ENCODE peak calls at places on chromosomes 7 and 10, in nine cellular contexts. C is fibroblast of the aortic adventitia; N is PC-9; G is upper lobe of right lung; T is dorsolateral prefrontal cortex; E is naive thymus-derived CD4-positive, alpha-beta T cell; K is transverse colon; S is GM23248; X is tibial artery. B is an unnamed sample.

GRCh38 chr10:29102233-29102632 is 186.6 kb upstream of the LYZL1 start:
- DNase-seq in C (peak; percentile 27), N (peak; percentile 65), G (no peak), T (no peak), E (no peak), K (no peak), S (no peak), X (no peak), B (no peak)

GRCh38 chr7:82211333-82211732 is 232.2 kb downstream of the CACNA2D1 start:
- DNase-seq in C (no peak), N (no peak), G (no peak), T (no peak), E (no peak), K (no peak), S (no peak), X (no peak), B (no peak)

GRCh38 chr7:27129729-27130539 is 623 bp downstream of the HOXA4 start:
- DNase-seq in C (no peak), N (no peak), G (peak; percentile 65), T (no peak), E (no peak), K (peak; percentile 70), S (peak; percentile 74), X (no peak), B (peak; percentile 63)

GRCh38 chr10:76779163-76779820 is 858.3 kb downstream of the KCNMA1 start:
- DNase-seq in C (peak; percentile 50), N (no peak), G (no peak), T (no peak), E (no peak), K (no peak), S (peak; percentile 91), X (no peak), B (peak; percentile 65)

GRCh38 chr7:47513741-47514241 is 68.1 kb downstream of the TNS3 start:
- DNase-seq in C (peak; percentile 92), N (no peak), G (no peak), T (peak; percentile 44), E (no peak), K (no peak), S (peak; percentile 87), X (peak; percentile 24), B (peak; percentile 64)

GRCh38 chr10:84613336-84614021 is 285.1 kb downstream of the CCSER2 start:
- DNase-seq in C (peak; percentile 2), N (no peak), G (peak; percentile 71), T (peak; percentile 55), E (no peak), K (peak; percentile 18), S (peak; percentile 18), X (no peak), B (peak; percentile 13)

GRCh38 chr7:149879801-149880738 is 6.3 kb downstream of the ATP6V0E2 start:
- DNase-seq in C (no peak), N (no peak), G (no peak), T (no peak), E (no peak), K (no peak), S (no peak), X (no peak), B (no peak)

GRCh38 chr7:47536705-47537611 is 45.0 kb downstream of the TNS3 start:
- DNase-seq in C (peak; percentile 88), N (no peak), G (peak; percentile 81), T (peak; percentile 25), E (no peak), K (peak; percentile 59), S (peak; percentile 87), X (peak; percentile 73), B (no peak)

GRCh38 chr10:110460111-110460809 is 37.4 kb upstream of the DUSP5 start:
- DNase-seq in C (no peak), N (peak; percentile 90), G (no peak), T (no peak), E (peak; percentile 47), K (peak; percentile 42), S (peak; percentile 45), X (peak; percentile 23), B (peak; percentile 85)

GRCh38 chr7:27842851-27843250 is 102.9 kb downstream of the TAX1BP1 start:
- DNase-seq in C (no peak), N (no peak), G (no peak), T (no peak), E (no peak), K (no peak), S (no peak), X (no peak), B (no peak)

GRCh38 chr10:115939101-115939815 is 333.7 kb downstream of the GFRA1 start:
- DNase-seq in C (no peak), N (no peak), G (no peak), T (no peak), E (no peak), K (no peak), S (no peak), X (no peak), B (no peak)
- H3K4me3 ChIP-seq in C (no peak overlapping the region), N (no peak overlapping the region), G (no peak overlapping the region), T (no peak overlapping the region), E (no peak overlapping the region), K (no peak overlapping the region), S (no peak overlapping the region), X (no peak overlapping the region), B (no peak overlapping the region)

DNA sequence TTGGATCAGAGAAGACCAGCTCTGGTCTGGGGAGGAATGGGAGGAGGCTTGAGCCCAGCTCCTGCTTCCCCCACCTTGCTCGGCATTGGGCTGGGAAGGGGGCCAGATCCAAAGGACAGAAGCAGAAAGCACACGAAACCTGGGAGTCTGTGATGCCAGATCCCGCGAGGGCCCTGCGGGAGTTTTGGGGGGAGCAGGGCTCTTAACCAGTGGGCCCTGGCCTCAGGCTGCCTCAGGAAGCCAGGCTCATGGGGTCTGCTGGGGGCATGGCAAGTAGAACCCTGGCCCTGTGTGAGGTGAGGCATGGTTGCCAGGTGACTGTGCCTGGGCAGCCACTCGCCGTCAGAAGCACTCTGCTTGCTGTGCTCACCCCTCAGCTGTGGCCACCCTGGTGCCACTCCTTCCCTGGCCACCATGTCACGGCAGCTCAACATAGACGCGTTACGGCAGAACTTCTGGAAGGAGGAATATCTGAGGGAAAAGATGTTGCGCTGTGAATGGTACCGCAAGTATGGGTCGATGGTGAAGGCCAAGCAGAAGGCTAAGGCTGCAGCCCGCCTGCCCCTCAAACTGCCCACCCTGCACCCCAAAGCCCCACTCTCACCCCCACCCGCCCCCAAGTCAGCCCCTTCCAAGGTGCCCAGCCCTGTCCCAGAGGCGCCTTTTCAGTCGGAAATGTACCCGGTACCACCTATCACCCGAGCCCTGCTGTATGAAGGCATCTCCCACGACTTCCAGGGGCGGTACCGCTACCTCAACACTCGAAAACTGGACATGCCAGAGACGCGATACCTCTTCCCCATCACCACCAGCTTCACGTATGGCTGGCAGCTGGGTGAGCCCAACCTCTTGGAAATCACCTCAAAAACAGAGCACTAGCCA is 3.6 kb downstream of the ATP6V1F start:
- DNase-seq in C (no peak), N (no peak), G (no peak), T (no peak), E (no peak), K (no peak), S (no peak), X (no peak), B (no peak)
- H3K4me3 ChIP-seq in C (no peak overlapping the region), N (no peak overlapping the region), G (no peak overlapping the region), T (no peak overlapping the region), E (no peak overlapping the region), K (no peak overlapping the region), S (no peak overlapping the region), X (no peak overlapping the region), B (no peak overlapping the region)

GRCh38 chr7:11252011-11252607 is 278.4 kb downstream of the PHF14 start:
- DNase-seq in C (no peak), N (no peak), G (no peak), T (no peak), E (no peak), K (no peak), S (no peak), X (no peak), B (no peak)

GRCh38 chr7:11256501-11256900 is 282.8 kb downstream of the PHF14 start:
- DNase-seq in C (no peak), N (no peak), G (no peak), T (peak; percentile 35), E (no peak), K (no peak), S (no peak), X (no peak), B (no peak)

GRCh38 chr7:11247545-11247944 is 273.9 kb downstream of the PHF14 start:
- DNase-seq in C (no peak), N (no peak), G (no peak), T (no peak), E (no peak), K (no peak), S (no peak), X (no peak), B (no peak)

GRCh38 chr7:11252705-11253272 is 279.1 kb downstream of the PHF14 start:
- DNase-seq in C (peak; percentile 26), N (no peak), G (no peak), T (no peak), E (no peak), K (no peak), S (no peak), X (no peak), B (no peak)

DNA sequence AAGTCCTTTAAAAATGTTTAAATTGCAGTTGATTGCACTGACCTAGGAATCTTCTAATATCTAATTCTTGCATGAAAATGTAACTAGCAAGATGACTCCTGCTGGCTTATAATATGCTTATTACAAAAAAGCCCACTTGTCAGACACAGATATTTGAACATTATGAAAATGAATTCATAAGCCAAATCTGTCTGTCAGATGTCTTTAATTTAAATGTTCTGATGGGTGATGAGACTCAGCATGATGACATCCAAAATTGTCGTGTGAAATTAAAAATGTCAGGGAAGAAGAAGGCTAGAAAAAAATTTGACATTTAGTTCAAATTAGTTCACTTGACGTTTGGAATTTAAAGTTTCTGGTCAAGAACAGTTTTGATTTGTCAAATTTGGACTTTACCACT is 277.8 kb downstream of the PHF14 start:
- DNase-seq in C (no peak), N (no peak), G (no peak), T (no peak), E (no peak), K (no peak), S (no peak), X (no peak), B (no peak)
- H3K4me3 ChIP-seq in C (no peak overlapping the region), N (no peak overlapping the region), G (no peak overlapping the region), T (no peak overlapping the region), E (no peak overlapping the region), K (no peak overlapping the region), S (no peak overlapping the region), X (no peak overlapping the region), B (no peak overlapping the region)

GRCh38 chr7:56181010-56181409 is 64.8 kb upstream of the NUPR2 start:
- DNase-seq in C (no peak), N (no peak), G (no peak), T (no peak), E (no peak), K (no peak), S (no peak), X (no peak), B (no peak)

GRCh38 chr7:56174346-56175085 is 58.3 kb upstream of the NUPR2 start:
- DNase-seq in C (no peak), N (no peak), G (no peak), T (no peak), E (no peak), K (no peak), S (no peak), X (no peak), B (no peak)

GRCh38 chr7:56175086-56175760 is 59.0 kb upstream of the NUPR2 start:
- DNase-seq in C (no peak), N (no peak), G (peak; percentile 60), T (no peak), E (no peak), K (peak; percentile 11), S (peak; percentile 13), X (peak; percentile 21), B (peak; percentile 63)

DNA sequence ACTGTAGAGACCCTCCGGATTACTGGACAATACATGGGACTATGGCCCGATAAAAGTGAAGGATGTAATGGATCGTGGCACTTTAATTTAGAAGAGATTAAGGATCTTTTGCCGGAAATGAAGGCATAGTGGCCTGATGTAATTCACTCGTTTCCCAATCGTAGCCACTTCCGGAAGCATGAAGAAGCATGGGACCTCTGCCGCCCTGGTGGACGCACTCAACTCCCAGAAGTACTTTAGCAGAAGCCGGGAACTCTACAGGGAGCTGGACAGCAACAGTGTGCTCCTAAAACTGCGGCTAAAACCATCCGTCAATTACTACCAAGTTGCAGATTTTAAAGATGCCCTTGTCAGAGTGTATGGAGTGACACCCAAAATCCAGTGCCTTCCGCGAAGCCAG is 59.6 kb upstream of the NUPR2 start:
- DNase-seq in C (no peak), N (no peak), G (no peak), T (no peak), E (no peak), K (no peak), S (peak; percentile 26), X (no peak), B (no peak)
- H3K4me3 ChIP-seq in C (no peak overlapping the region), N (no peak overlapping the region), G (peak overlapping the region; percentile 45), T (peak overlapping the region; percentile 40), E (no peak overlapping the region), K (no peak overlapping the region), S (peak overlapping the region; percentile 11), X (peak overlapping the region; percentile 80), B (peak overlapping the region; percentile 45)